ENCODE peak calls at places on chromosomes 6 and 20, in eight cellular contexts. L, I, R, X, Y, J, B and E are unnamed samples.

GRCh38 chr6:65072500-65072899 is 634.5 kb downstream of the EYS start:
- DNase-seq in I (no peak), L (no peak), X (no peak), J (no peak), Y (no peak), R (no peak), B (no peak), E (no peak)

GRCh38 chr6:136225496-136225895 is 24.6 kb downstream of the MTFR2 start:
- DNase-seq in X (peak; percentile 29), Y (no peak), J (no peak), I (peak; percentile 33), R (no peak), L (no peak), B (no peak), E (no peak)

GRCh38 chr6:99739526-99739925 is 132.9 kb downstream of the PRDM13 start:
- DNase-seq in R (no peak), L (peak; percentile 7), B (no peak), I (no peak), J (no peak), X (no peak), Y (no peak), E (no peak)

GRCh38 chr20:63005240-63005861 is 1.4 kb downstream of the BHLHE23 start:
- DNase-seq in I (no peak), R (peak; percentile 60), B (no peak), Y (no peak), J (no peak), X (no peak), L (no peak), E (peak; percentile 84)

GRCh38 chr20:63260943-63261807 is 6.9 kb upstream of the NKAIN4 start:
- DNase-seq in Y (no peak), X (no peak), B (no peak), L (no peak), J (no peak), I (no peak), R (peak; percentile 61), E (no peak)

GRCh38 chr6:159654483-159655098 is 38.5 kb downstream of the SOD2 start:
- DNase-seq in R (peak; percentile 80), Y (peak; percentile 11), J (no peak), I (peak; percentile 79), B (peak; percentile 39), X (peak; percentile 59), L (peak; percentile 30), E (peak; percentile 54)

GRCh38 chr6:115360602-115361325 is 699.9 kb downstream of the FRK start:
- DNase-seq in B (no peak), Y (no peak), R (no peak), L (peak; percentile 81), X (no peak), I (no peak), J (no peak), E (no peak)

GRCh38 chr6:37130704-37131103 is 39.2 kb upstream of the PIM1 start:
- DNase-seq in R (no peak), Y (no peak), L (no peak), B (no peak), J (no peak), X (peak; percentile 56), I (peak; percentile 63), E (no peak)

GRCh38 chr6:160679402-160679769 is 15.3 kb upstream of the LPA start:
- DNase-seq in Y (no peak), R (peak; percentile 31), J (no peak), B (no peak), L (no peak), X (no peak), I (no peak), E (peak; percentile 76)

GRCh38 chr6:81613606-81614005 is 138.9 kb downstream of the TENT5A start:
- DNase-seq in R (no peak), J (no peak), L (no peak), X (peak; percentile 79), I (peak; percentile 78), B (no peak), Y (no peak), E (no peak)

GRCh38 chr6:152854086-152854795 is 103.6 kb downstream of the VIP start:
- DNase-seq in Y (no peak), L (no peak), I (no peak), B (no peak), J (no peak), R (no peak), X (no peak), E (no peak)

GRCh38 chr6:128600397-128600951 is 80.1 kb upstream of the PTPRK start:
- DNase-seq in X (peak; percentile 91), R (no peak), Y (peak; percentile 2), B (no peak), L (peak; percentile 77), I (peak; percentile 96), J (no peak), E (no peak)

GRCh38 chr20:63083831-63084562 is 77.2 kb upstream of the BHLHE23 start:
- DNase-seq in J (no peak), X (no peak), R (no peak), B (no peak), Y (no peak), I (no peak), L (no peak), E (peak; percentile 67)

GRCh38 chr20:44287272-44288097 is 23.5 kb downstream of the FITM2 start:
- DNase-seq in J (no peak), R (no peak), B (no peak), Y (no peak), L (no peak), X (peak; percentile 28), I (no peak), E (no peak)

GRCh38 chr6:33787954-33788693 is 806 bp downstream of the LEMD2 start:
- DNase-seq in R (peak; percentile 54), L (peak; percentile 51), B (peak; percentile 79), Y (peak; percentile 60), J (peak; percentile 75), X (peak; percentile 83), I (peak; percentile 89), E (peak; percentile 88)

GRCh38 chr6:136060052-136060451 is 190.1 kb downstream of the MTFR2 start:
- DNase-seq in Y (no peak), B (no peak), R (no peak), I (no peak), L (no peak), X (no peak), J (no peak), E (no peak)

GRCh38 chr6:116476021-116476678 is 15.0 kb downstream of the CALHM6 start:
- DNase-seq in Y (no peak), B (peak; percentile 72), L (no peak), X (peak; percentile 40), I (no peak), J (no peak), R (no peak), E (no peak)

GRCh38 chr6:42449917-42450313 is 1.8 kb downstream of the TRERF1 start:
- DNase-seq in X (peak; percentile 26), B (no peak), R (peak; percentile 72), Y (no peak), L (peak; percentile 13), I (peak; percentile 18), J (no peak), E (no peak)

GRCh38 chr6:15409301-15410125 is 163.6 kb downstream of the JARID2 start:
- DNase-seq in Y (no peak), X (no peak), R (no peak), L (no peak), J (no peak), B (no peak), I (no peak), E (no peak)

GRCh38 chr20:35947489-35947888 is 6.8 kb downstream of the SCAND1 start:
- DNase-seq in J (no peak), L (peak; percentile 41), Y (peak; percentile 55), B (no peak), X (peak; percentile 33), R (peak; percentile 68), I (peak; percentile 45), E (peak; percentile 78)

GRCh38 chr6:19538086-19538485 is 299.1 kb upstream of the ID4 start:
- DNase-seq in B (no peak), J (no peak), L (peak; percentile 98), Y (no peak), X (no peak), I (no peak), R (no peak), E (peak; percentile 5)

GRCh38 chr20:12570371-12570770 is 438.4 kb upstream of the SPTLC3 start:
- DNase-seq in X (peak; percentile 1), R (peak; percentile 74), Y (peak; percentile 17), L (peak; percentile 88), I (no peak), J (no peak), B (no peak), E (peak; percentile 46)